ENCODE peak calls at places on chromosomes 6 and 20, in eight cellular contexts. O is lower lobe of right lung, Y is neural crest cell, Z is progenitor cell of endocrine pancreas, X is endothelial cell, L is dorsolateral prefrontal cortex, E is fibroblast of pulmonary artery, V is breast epithelium. F is an unnamed sample.

GRCh38 chr20:50067018-50067417 is 45.9 kb downstream of the UBE2V1 start:
- DNase-seq in Z (no peak), Y (no peak), V (no peak), O (no peak), L (no peak), E (no peak), X (no peak), F (no peak)

GRCh38 chr6:121733216-121733615 is 297.8 kb downstream of the GJA1 start:
- DNase-seq in V (no peak), Z (no peak), O (no peak), Y (no peak), E (peak; percentile 9), X (no peak), L (no peak), F (no peak)

GRCh38 chr6:52417675-52418111 is 2.4 kb upstream of the EFHC1 start:
- DNase-seq in V (no peak), Y (no peak), Z (no peak), E (peak; percentile 94), X (no peak), L (no peak), O (no peak), F (no peak)

GRCh38 chr6:1362643-1363042 is 26.7 kb upstream of the FOXF2 start:
- DNase-seq in V (no peak), L (no peak), Y (no peak), Z (no peak), X (no peak), E (no peak), O (no peak), F (no peak)

GRCh38 chr6:112983741-112984221 is 636.7 kb downstream of the RFPL4B start:
- DNase-seq in Y (no peak), Z (no peak), O (no peak), X (no peak), E (peak; percentile 23), V (no peak), L (no peak), F (no peak)

GRCh38 chr6:79538481-79538971 is 1.3 kb upstream of the LCA5 start:
- DNase-seq in O (no peak), V (no peak), E (peak; percentile 26), Z (no peak), L (no peak), Y (no peak), X (no peak), F (no peak)

GRCh38 chr6:135191508-135192255 is 10.6 kb downstream of the MYB start:
- DNase-seq in E (no peak), Z (no peak), V (no peak), Y (no peak), O (no peak), L (no peak), X (no peak), F (no peak)

GRCh38 chr6:137903933-137904821 is 37.1 kb downstream of the TNFAIP3 start:
- DNase-seq in Z (no peak), V (no peak), E (peak; percentile 47), L (no peak), X (no peak), O (peak; percentile 24), Y (no peak), F (no peak)

GRCh38 chr20:33910056-33910455 is 83.7 kb upstream of the RALY start:
- DNase-seq in Z (no peak), X (no peak), O (no peak), L (no peak), Y (no peak), V (no peak), E (peak; percentile 82), F (no peak)

GRCh38 chr6:169944415-169944814 is 193.0 kb downstream of the ERMARD start:
- DNase-seq in Z (no peak), O (no peak), X (no peak), L (no peak), V (no peak), Y (no peak), E (no peak), F (no peak)

GRCh38 chr6:42410861-42411260 is 40.9 kb downstream of the TRERF1 start:
- DNase-seq in V (no peak), Z (no peak), E (no peak), L (no peak), O (no peak), Y (no peak), X (no peak), F (no peak)

GRCh38 chr6:41645007-41645618 is 6.8 kb downstream of the MDFI start:
- DNase-seq in X (no peak), E (no peak), V (no peak), L (no peak), Z (no peak), O (peak; percentile 14), Y (no peak), F (no peak)

GRCh38 chr6:161281092-161281491 is 7.2 kb upstream of the AGPAT4 start:
- DNase-seq in E (no peak), Y (no peak), L (no peak), V (no peak), X (no peak), O (no peak), Z (no peak), F (no peak)

GRCh38 chr6:94260755-94261154 is 841.4 kb upstream of the EPHA7 start:
- DNase-seq in Y (no peak), X (no peak), O (no peak), V (no peak), L (no peak), Z (no peak), E (no peak), F (no peak)

GRCh38 chr6:170152989-170153388 is 137.9 kb downstream of the DLL1 start:
- DNase-seq in Z (no peak), L (peak; percentile 61), O (peak; percentile 72), Y (no peak), E (peak; percentile 20), V (peak; percentile 72), X (no peak), F (no peak)

GRCh38 chr6:125871365-125871764 is 80.6 kb downstream of the NCOA7 start:
- DNase-seq in O (no peak), Z (no peak), E (no peak), Y (no peak), X (no peak), L (no peak), V (no peak), F (no peak)

GRCh38 chr6:43616728-43617472 is 12.2 kb downstream of the GTPBP2 start:
- DNase-seq in O (no peak), E (no peak), X (no peak), Z (no peak), V (no peak), L (no peak), Y (no peak), F (no peak)

GRCh38 chr6:170295519-170296422 is 4.9 kb upstream of the DLL1 start:
- DNase-seq in V (no peak), X (no peak), O (peak; percentile 55), L (no peak), E (no peak), Y (peak; percentile 52), Z (peak; percentile 56), F (peak; percentile 78)

GRCh38 chr20:56871691-56872090 is 242.6 kb downstream of the TFAP2C start:
- DNase-seq in Y (no peak), V (no peak), X (no peak), O (no peak), L (no peak), Z (no peak), E (no peak), F (no peak)

GRCh38 chr20:58054744-58055373 is 173.6 kb downstream of the ANKRD60 start:
- DNase-seq in O (no peak), Z (no peak), Y (no peak), X (peak; percentile 37), V (peak; percentile 83), E (no peak), L (peak; percentile 21), F (peak; percentile 52)

GRCh38 chr6:114327074-114327473 is 15.7 kb downstream of the HS3ST5 start:
- DNase-seq in X (no peak), L (no peak), Z (no peak), Y (no peak), O (no peak), V (no peak), E (no peak), F (no peak)
- TF ChIP-seq CTCF in X (peak; percentile 14), L (no peak), Z (peak; percentile 10), Y (peak; percentile 31), O (no peak), V (no peak), E (no peak), F (no peak)

DNA sequence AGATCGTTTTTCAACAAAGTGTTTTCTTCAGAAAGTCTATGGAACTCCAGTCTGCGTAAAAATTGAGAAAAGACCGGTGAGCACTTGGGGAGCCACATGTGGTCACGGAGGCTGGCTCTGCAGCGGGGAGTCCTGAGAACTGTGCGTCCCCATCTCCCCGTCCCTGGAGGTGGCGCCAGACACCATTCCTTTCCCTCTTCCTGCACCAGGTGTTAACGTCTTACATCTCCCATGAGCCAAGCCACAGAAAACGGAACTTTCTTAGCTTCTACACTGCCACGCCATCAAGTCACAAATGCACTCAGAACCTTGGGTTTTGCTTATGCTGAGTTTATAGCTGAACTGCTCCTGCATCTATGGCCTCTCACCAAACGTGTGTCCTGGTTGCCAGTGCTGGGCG is 62.6 kb downstream of the GINS1 start:
- DNase-seq in V (no peak), L (no peak), O (no peak), Z (no peak), E (peak; percentile 38), Y (no peak), X (peak; percentile 51), F (peak; percentile 49)
- TF ChIP-seq CTCF in V (no peak), L (peak; percentile 37), O (no peak), Z (peak; percentile 57), E (peak; percentile 41), Y (peak; percentile 57), X (no peak), F (no peak)

DNA sequence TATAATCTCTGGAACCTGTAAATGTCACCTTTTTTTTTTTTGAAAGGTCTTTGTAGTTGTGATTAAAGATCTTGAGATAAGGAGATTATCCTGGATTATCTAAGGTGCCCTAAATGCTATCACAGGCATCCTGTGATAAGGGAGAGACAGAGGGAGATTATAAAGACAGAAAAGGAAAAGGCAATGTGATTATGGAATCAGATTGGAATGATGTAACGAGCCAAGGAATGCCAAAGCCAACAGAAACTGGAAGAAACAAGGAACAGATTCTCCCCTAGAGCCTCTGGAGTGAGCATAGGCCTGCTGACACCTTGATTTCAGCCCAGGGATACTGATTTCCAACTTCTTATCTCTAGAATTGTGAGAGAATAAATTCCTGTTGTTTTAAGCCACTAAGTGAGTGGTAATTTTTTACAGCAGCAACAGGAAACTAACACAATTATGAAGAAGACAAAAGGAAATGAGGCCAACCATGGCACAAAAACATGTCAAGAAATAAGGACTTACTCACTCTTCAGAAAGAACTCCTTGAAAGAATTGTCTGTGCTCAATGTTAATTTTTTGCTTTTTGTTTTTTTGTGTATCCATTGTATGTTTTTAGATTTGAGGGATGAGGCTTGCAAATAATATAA is 82.7 kb downstream of the CFAP61 start:
- DNase-seq in Y (no peak), E (no peak), X (no peak), L (no peak), O (no peak), Z (no peak), V (no peak), F (no peak)
- TF ChIP-seq CTCF in Y (no peak), E (no peak), X (no peak), L (no peak), O (no peak), Z (no peak), V (no peak), F (no peak)

DNA sequence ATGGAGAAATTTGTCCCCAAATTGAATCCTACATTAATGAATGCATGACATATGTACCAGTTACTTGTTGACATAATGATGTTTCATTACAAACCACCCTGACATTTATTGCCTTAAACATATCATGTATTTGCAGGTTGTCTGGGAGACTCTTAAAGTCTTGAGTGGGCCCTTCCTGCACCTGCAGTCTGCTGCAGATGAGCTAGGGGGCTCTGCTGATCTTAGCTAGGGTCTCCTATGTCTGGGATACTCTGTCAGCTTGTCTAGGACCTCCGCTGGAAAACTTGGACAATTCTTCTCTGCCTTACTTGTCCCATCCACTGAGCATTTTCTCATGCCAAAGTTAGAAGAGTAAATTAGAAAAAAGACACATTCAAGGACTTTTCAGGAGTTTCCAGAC is 581.6 kb downstream of the HAO1 start:
- DNase-seq in X (peak; percentile 15), O (no peak), Y (no peak), Z (no peak), V (no peak), E (no peak), L (no peak), F (no peak)
- TF ChIP-seq CTCF in X (peak; percentile 18), O (no peak), Y (no peak), Z (peak; percentile 15), V (no peak), E (no peak), L (no peak), F (no peak)

F was measured in glutamatergic neuron.